ENCODE peak calls at places on chromosomes 11 and 22, in ten cellular contexts. Q is activated naive CD8-positive, alpha-beta T cell treated with anti-CD3 and anti-CD28 coated beads, Interleukin-2, amount 50 U/mL, for 24 hours; B is right cardiac atrium; V is heart right ventricle; N is naive thymus-derived CD4-positive, alpha-beta T cell; O is natural killer cell; R is body of pancreas; U is gastroesophageal sphincter; D is naive thymus-derived CD8-positive, alpha-beta T cell; G is activated CD8-positive, alpha-beta T cell treated with anti-CD3 and anti-CD28 coated beads, Interleukin-2, amount 10 ng/mL, durations not matched to agents 7 days and 5 days. L is an unnamed sample.

GRCh38 chr11:14315130-14315529 is 43.9 kb downstream of the RRAS2 start:
- ATAC-seq in V (no peak), N (no peak), G (no peak), O (no peak), U (no peak), R (no peak), B (no peak), Q (peak), D (no peak), L (no peak)

GRCh38 chr11:108871152-108871551 is 206.3 kb downstream of the DDX10 start:
- ATAC-seq in Q (no peak), V (peak), G (peak), B (peak), D (no peak), U (no peak), O (no peak), R (no peak), N (no peak), L (no peak)

GRCh38 chr11:64971421-64972233 is at the start of gene MAJIN:
- ATAC-seq in V (peak), G (peak), B (peak), Q (peak), N (peak), O (peak), R (peak), U (peak), D (peak), L (peak)

GRCh38 chr11:19715373-19715772 is 2.7 kb downstream of the NAV2 start:
- ATAC-seq in N (no peak), B (no peak), O (no peak), R (no peak), G (no peak), Q (no peak), V (no peak), D (no peak), U (no peak), L (no peak)

GRCh38 chr11:101738494-101738893 is 154.7 kb upstream of the TRPC6 start:
- ATAC-seq in G (no peak), Q (no peak), V (no peak), D (no peak), U (no peak), B (no peak), N (no peak), R (no peak), O (no peak), L (no peak)

GRCh38 chr11:103322861-103323260 is 213.6 kb downstream of the DYNC2H1 start:
- ATAC-seq in U (no peak), V (peak), G (no peak), B (peak), O (no peak), N (no peak), Q (no peak), R (peak), D (no peak), L (no peak)

GRCh38 chr22:25111579-25112517 is 87.8 kb upstream of the CRYBB3 start:
- ATAC-seq in D (peak), U (peak), V (peak), N (peak), R (peak), B (peak), O (peak), G (no peak), Q (no peak), L (peak)

GRCh38 chr22:17484608-17485007 is 78.7 kb upstream of the SLC25A18 start:
- ATAC-seq in N (no peak), O (no peak), Q (no peak), G (no peak), R (no peak), U (no peak), D (no peak), V (no peak), B (no peak), L (no peak)

GRCh38 chr22:23306438-23306921 is 126.2 kb downstream of the BCR start:
- ATAC-seq in U (peak), R (peak), N (no peak), O (no peak), G (no peak), V (peak), Q (no peak), D (no peak), B (peak), L (no peak)

GRCh38 chr11:68340784-68341556 is 28.6 kb downstream of the LRP5 start:
- ATAC-seq in B (peak), U (no peak), G (peak), V (no peak), N (peak), Q (no peak), D (peak), O (peak), R (no peak), L (no peak)

GRCh38 chr22:20091690-20092476 is 11.8 kb downstream of the DGCR8 start:
- ATAC-seq in B (no peak), G (peak), V (no peak), N (peak), D (peak), O (peak), Q (no peak), R (no peak), U (no peak), L (no peak)

GRCh38 chr11:129620705-129621104 is 194.9 kb upstream of the TMEM45B start:
- ATAC-seq in V (no peak), N (no peak), Q (no peak), D (no peak), B (no peak), G (no peak), O (no peak), U (no peak), R (no peak), L (no peak)

GRCh38 chr11:69397732-69398131 is 83.7 kb upstream of the LINC01488 start:
- ATAC-seq in V (no peak), N (no peak), R (no peak), G (no peak), B (no peak), Q (no peak), D (no peak), O (no peak), U (no peak), L (no peak)

GRCh38 chr11:120079750-120080610 is 57.9 kb downstream of the TRIM29 start:
- ATAC-seq in N (peak), R (peak), G (no peak), B (peak), V (peak), U (no peak), Q (peak), O (peak), D (no peak), L (peak)

L was measured in stimulated activated memory B cell treated with anti-CD40 and anti-IgM and Interleukin-4, amounts not matched to agents 10 μg/mL and 1 μg/mL and 100 μg/mL, for 72 hours.